ENCODE peak calls at places on chromosome 20, in five cellular contexts. L, A, Z, R and Y are unnamed samples.

GRCh38 chr20:36337886-36338285 is 31.7 kb downstream of the DLGAP4 start:
- DNase-seq in L (no peak), A (no peak), Z (no peak), R (no peak), Y (no peak)

GRCh38 chr20:5056801-5057599 is 55.7 kb upstream of the SLC23A2 start:
- DNase-seq in L (peak), A (peak), Z (no peak), R (peak), Y (no peak)

GRCh38 chr20:63896136-63896890 is 1.4 kb downstream of the DNAJC5 start:
- DNase-seq in L (no peak), A (peak), Z (no peak), R (peak), Y (no peak)

GRCh38 chr20:44702776-44703175 is 12.4 kb upstream of the CCN5 start:
- DNase-seq in L (no peak), A (peak), Z (no peak), R (no peak), Y (peak)

GRCh38 chr20:5663396-5663795 is 86.8 kb upstream of the SHLD1 start:
- DNase-seq in L (no peak), A (no peak), Z (no peak), R (no peak), Y (no peak)

GRCh38 chr20:57664924-57665588 is 44.8 kb downstream of the PMEPA1 start:
- DNase-seq in L (no peak), A (no peak), Z (no peak), R (no peak), Y (no peak)

GRCh38 chr20:2694519-2694918 is 1.9 kb downstream of the EBF4 start:
- DNase-seq in L (no peak), A (no peak), Z (no peak), R (no peak), Y (no peak)

GRCh38 chr20:33664762-33665144 is 2.0 kb upstream of the ACTL10 start:
- DNase-seq in L (no peak), A (no peak), Z (no peak), R (no peak), Y (no peak)

GRCh38 chr20:47126709-47127108 is 229.8 kb downstream of the ZMYND8 start:
- DNase-seq in L (no peak), A (no peak), Z (no peak), R (no peak), Y (no peak)

GRCh38 chr20:50320910-50321796 is 130.5 kb downstream of the CEBPB start:
- DNase-seq in L (no peak), A (no peak), Z (peak), R (no peak), Y (peak)

GRCh38 chr20:62624325-62624690 is 18.0 kb upstream of the SLCO4A1 start:
- DNase-seq in L (no peak), A (no peak), Z (no peak), R (peak), Y (no peak)

GRCh38 chr20:9147553-9148024 is 78.7 kb downstream of the PLCB4 start:
- DNase-seq in L (no peak), A (no peak), Z (peak), R (no peak), Y (peak)

GRCh38 chr20:1897486-1897885 is 2.3 kb downstream of the SIRPA start:
- DNase-seq in L (no peak), A (peak), Z (no peak), R (no peak), Y (no peak)

GRCh38 chr20:6692566-6693168 is 74.8 kb upstream of the BMP2 start:
- DNase-seq in L (no peak), A (no peak), Z (no peak), R (no peak), Y (no peak)

GRCh38 chr20:44552950-44553908 is 29.1 kb upstream of the PKIG start:
- DNase-seq in L (no peak), A (no peak), Z (no peak), R (no peak), Y (peak)

GRCh38 chr20:18430172-18430826 is 36.5 kb downstream of the DZANK1 start:
- DNase-seq in L (no peak), A (no peak), Z (no peak), R (no peak), Y (no peak)

GRCh38 chr20:57445298-57445697 is 54.1 kb downstream of the RBM38 start:
- DNase-seq in L (no peak), A (no peak), Z (no peak), R (no peak), Y (no peak)

GRCh38 chr20:47456952-47457724 is 44.5 kb upstream of the NCOA3 start:
- DNase-seq in L (no peak), A (no peak), Z (peak), R (no peak), Y (peak)

GRCh38 chr20:16885746-16886145 is 137.6 kb downstream of the OTOR start:
- DNase-seq in L (no peak), A (no peak), Z (no peak), R (no peak), Y (no peak)

GRCh38 chr20:2919518-2920245 is 46.4 kb downstream of the PTPRA start:
- DNase-seq in L (no peak), A (no peak), Z (no peak), R (no peak), Y (no peak)